ENCODE peak calls at places on chromosomes 1 and 21, in six cellular contexts. I is glomerular endothelial cell; V is ureter; O is stimulated activated CD4-positive, alpha-beta T cell treated with anti-CD3 and anti-CD28 coated beads, Interleukin-2, amount 100 ng/mL, for 48 hours; U is esophagus squamous epithelium; Q is astrocyte of the spinal cord. T is an unnamed sample.

GRCh38 chr1:231679109-231679508 is 52.5 kb downstream of the DISC1 start:
- DNase-seq in I (no peak), V (no peak), O (no peak), U (no peak), Q (no peak), T (peak)

GRCh38 chr21:32719085-32719484 is 8.7 kb downstream of the SYNJ1 start:
- DNase-seq in I (no peak), V (no peak), O (no peak), U (no peak), Q (no peak), T (no peak)

GRCh38 chr1:205214756-205215155 is 3.3 kb upstream of the DSTYK start:
- DNase-seq in I (no peak), V (no peak), O (no peak), U (no peak), Q (no peak), T (no peak)

GRCh38 chr1:44775930-44776748 is 799 bp downstream of the RPS8 start:
- DNase-seq in I (no peak), V (peak), O (no peak), U (no peak), Q (no peak), T (peak)

GRCh38 chr1:1943834-1944570 is 24.9 kb upstream of the TMEM52 start:
- DNase-seq in I (no peak), V (no peak), O (peak), U (no peak), Q (no peak), T (peak)

GRCh38 chr1:20723537-20724363 is 5.9 kb upstream of the KIF17 start:
- DNase-seq in I (no peak), V (peak), O (no peak), U (no peak), Q (no peak), T (no peak)

GRCh38 chr1:223364685-223365382 is 858 bp upstream of the SUSD4 start:
- DNase-seq in I (no peak), V (no peak), O (no peak), U (no peak), Q (no peak), T (peak)

GRCh38 chr1:209387271-209387968 is 196.1 kb upstream of the CAMK1G start:
- DNase-seq in I (no peak), V (peak), O (no peak), U (no peak), Q (no peak), T (no peak)

GRCh38 chr1:8307628-8308027 is 10.3 kb upstream of the SLC45A1 start:
- DNase-seq in I (no peak), V (no peak), O (no peak), U (no peak), Q (no peak), T (no peak)

GRCh38 chr1:43171312-43171875 is 696 bp downstream of the EBNA1BP2 start:
- DNase-seq in I (no peak), V (no peak), O (no peak), U (no peak), Q (no peak), T (no peak)

GRCh38 chr1:232149302-232150201 is 480.4 kb downstream of the SIPA1L2 start:
- DNase-seq in I (no peak), V (no peak), O (no peak), U (no peak), Q (peak), T (peak)

GRCh38 chr1:46171872-46172271 is 3.0 kb upstream of the TSPAN1 start:
- DNase-seq in I (no peak), V (peak), O (no peak), U (no peak), Q (no peak), T (no peak)

GRCh38 chr21:28775071-28775470 is 217.6 kb downstream of the LTN1 start:
- DNase-seq in I (no peak), V (no peak), O (no peak), U (no peak), Q (no peak), T (no peak)

T was measured in Daoy.